ENCODE peak calls at places on chromosomes 5 and 9, in six cellular contexts. R is GM12878, N is A549, X is HepG2, E is endothelial cell of umbilical vein, O is K562. I is an unnamed sample.
A peak's percentile ranks its signal among the peaks of the same experiment; 100 is the strongest.

GRCh38 chr9:14119694-14120514 is 194.0 kb downstream of the NFIB start:
- DNase-seq in E (no peak), R (no peak), X (no peak), O (no peak), N (no peak), I (no peak)

GRCh38 chr9:69996947-69997346 is 46.7 kb upstream of the MAMDC2 start:
- DNase-seq in O (no peak), E (no peak), X (no peak), N (no peak), R (no peak), I (no peak)

GRCh38 chr5:155259648-155260047 is 246.1 kb downstream of the KIF4B start:
- DNase-seq in R (no peak), X (no peak), O (no peak), E (no peak), N (no peak), I (peak; percentile 75)

GRCh38 chr5:168327994-168328393 is 36.5 kb downstream of the WWC1 start:
- DNase-seq in X (no peak), R (no peak), N (no peak), E (no peak), O (no peak), I (no peak)

GRCh38 chr5:43772601-43773031 is 169.6 kb downstream of the NNT start:
- DNase-seq in E (peak; percentile 51), R (no peak), X (no peak), O (no peak), N (peak; percentile 19), I (peak; percentile 72)

GRCh38 chr5:95928724-95929253 is 32.9 kb downstream of the ELL2 start:
- DNase-seq in X (no peak), N (no peak), O (no peak), R (no peak), E (no peak), I (no peak)

GRCh38 chr5:150723845-150724244 is 23.0 kb upstream of the RBM22 start:
- DNase-seq in O (no peak), X (no peak), N (no peak), R (no peak), E (no peak), I (no peak)

GRCh38 chr9:93117924-93118862 is 15.9 kb downstream of the NINJ1 start:
- DNase-seq in R (no peak), O (no peak), E (no peak), N (no peak), X (no peak), I (no peak)

GRCh38 chr5:158639876-158640570 is 459.7 kb downstream of the EBF1 start:
- DNase-seq in X (no peak), O (no peak), E (no peak), N (no peak), R (no peak), I (peak; percentile 20)

GRCh38 chr5:167261309-167262100 is 1029.9 kb upstream of the WWC1 start:
- DNase-seq in E (no peak), O (peak; percentile 9), X (no peak), N (peak; percentile 26), R (no peak), I (peak; percentile 21)

GRCh38 chr9:109989296-109989695 is 209.3 kb downstream of the PALM2AKAP2 start:
- DNase-seq in O (no peak), X (no peak), R (no peak), N (no peak), E (no peak), I (no peak)

GRCh38 chr9:129176786-129177442 is 1.1 kb downstream of the IER5L start:
- DNase-seq in E (peak; percentile 65), R (no peak), X (no peak), N (peak; percentile 59), O (no peak), I (peak; percentile 49)

GRCh38 chr9:8564960-8565359 is 765.4 kb upstream of the DMAC1 start:
- DNase-seq in O (no peak), N (no peak), R (no peak), E (no peak), X (no peak), I (no peak)

GRCh38 chr5:94254214-94254613 is 364.2 kb downstream of the KIAA0825 start:
- DNase-seq in O (no peak), N (no peak), X (no peak), R (no peak), E (no peak), I (peak; percentile 4)

GRCh38 chr5:150068472-150068871 is 17.9 kb downstream of the CSF1R start:
- DNase-seq in X (no peak), O (no peak), E (peak; percentile 51), R (no peak), N (no peak), I (peak; percentile 49)

GRCh38 chr5:13477118-13477737 is 467.3 kb downstream of the DNAH5 start:
- DNase-seq in O (no peak), R (no peak), X (no peak), E (peak; percentile 81), N (no peak), I (peak; percentile 4)

GRCh38 chr9:87184956-87185642 is 237.8 kb upstream of the GAS1 start:
- DNase-seq in O (no peak), N (no peak), X (no peak), R (no peak), E (no peak), I (no peak)

GRCh38 chr5:95951916-95952315 is 9.7 kb downstream of the ELL2 start:
- DNase-seq in X (no peak), O (no peak), E (no peak), R (no peak), N (no peak), I (no peak)

GRCh38 chr9:127224883-127225739 is 39.5 kb upstream of the GARNL3 start:
- DNase-seq in R (no peak), E (peak; percentile 84), O (peak; percentile 100), N (peak; percentile 90), X (peak; percentile 74), I (peak; percentile 84)

GRCh38 chr5:55768279-55768678 is 30.4 kb downstream of the DDX4 start:
- DNase-seq in O (no peak), R (no peak), X (no peak), E (no peak), N (no peak), I (no peak)

GRCh38 chr5:71862661-71863060 is 143.6 kb downstream of the CARTPT start:
- DNase-seq in X (no peak), N (no peak), E (no peak), R (no peak), O (no peak), I (no peak)

GRCh38 chr5:171433352-171433698 is 13.9 kb downstream of the FGF18 start:
- DNase-seq in R (no peak), E (no peak), O (no peak), X (no peak), N (no peak), I (no peak)

GRCh38 chr9:7185612-7186011 is 427.8 kb downstream of the KDM4C start:
- DNase-seq in R (no peak), E (peak; percentile 57), N (peak; percentile 83), O (no peak), X (peak; percentile 42), I (no peak)

GRCh38 chr9:126312584-126313551 is 13.8 kb upstream of the MVB12B start:
- DNase-seq in E (no peak), R (no peak), N (no peak), O (no peak), X (peak; percentile 57), I (no peak)

GRCh38 chr9:131101207-131101964 is 5.1 kb downstream of the AIF1L start:
- DNase-seq in E (no peak), N (no peak), X (no peak), O (peak; percentile 87), R (no peak), I (no peak)

GRCh38 chr5:173734716-173735115 is 118.3 kb upstream of the BOD1 start:
- DNase-seq in R (no peak), O (no peak), N (no peak), E (no peak), X (no peak), I (no peak)

GRCh38 chr5:81747030-81747429 is 3.9 kb downstream of the SSBP2 start:
- DNase-seq in N (no peak), O (no peak), E (no peak), R (no peak), X (no peak), I (no peak)

GRCh38 chr9:128113526-128114325 is 13.8 kb downstream of the PTGES2 start:
- DNase-seq in O (no peak), R (no peak), X (no peak), E (no peak), N (no peak), I (no peak)

GRCh38 chr5:122870219-122870856 is 24.9 kb downstream of the SNX24 start:
- DNase-seq in N (no peak), O (no peak), X (no peak), E (no peak), R (no peak), I (no peak)

GRCh38 chr9:99211746-99212145 is 10.0 kb downstream of the ALG2 start:
- DNase-seq in N (no peak), R (no peak), O (no peak), X (peak; percentile 16), E (no peak), I (no peak)

GRCh38 chr5:77957516-77957915 is 181.4 kb upstream of the TBCA start:
- DNase-seq in O (no peak), N (no peak), E (no peak), R (no peak), X (no peak), I (no peak)

GRCh38 chr5:150245111-150245789 is 44.3 kb downstream of the CAMK2A start:
- DNase-seq in R (no peak), N (no peak), E (no peak), X (no peak), O (peak; percentile 77), I (no peak)

GRCh38 chr5:53059281-53059680 is 50.3 kb downstream of the MOCS2 start:
- DNase-seq in R (no peak), O (no peak), N (no peak), X (no peak), E (no peak), I (peak; percentile 1)

GRCh38 chr5:102583663-102584062 is 84.9 kb upstream of the SLCO6A1 start:
- DNase-seq in E (peak; percentile 43), N (peak; percentile 1), X (no peak), O (peak; percentile 9), R (no peak), I (peak; percentile 8)
- TF ChIP-seq MYC in E (no peak), N (no peak), X (no peak), O (no peak), R (no peak), I (no peak)

GRCh38 chr5:180811623-180812119 is 9.1 kb upstream of the MGAT1 start:
- DNase-seq in N (no peak), R (no peak), X (no peak), E (no peak), O (no peak), I (no peak)
- TF ChIP-seq MAX in N (no peak), R (no peak), X (no peak), E (no peak), O (no peak), I (no peak)

GRCh38 chr5:179805529-179806249 is 977 bp downstream of the MGAT4B start:
- DNase-seq in E (peak; percentile 46), N (peak; percentile 29), R (no peak), X (no peak), O (peak; percentile 79), I (peak; percentile 81)
- TF ChIP-seq POLR2A in E (no peak), N (peak; percentile 10), R (peak; percentile 72), X (no peak), O (no peak), I (peak; percentile 44)

DNA sequence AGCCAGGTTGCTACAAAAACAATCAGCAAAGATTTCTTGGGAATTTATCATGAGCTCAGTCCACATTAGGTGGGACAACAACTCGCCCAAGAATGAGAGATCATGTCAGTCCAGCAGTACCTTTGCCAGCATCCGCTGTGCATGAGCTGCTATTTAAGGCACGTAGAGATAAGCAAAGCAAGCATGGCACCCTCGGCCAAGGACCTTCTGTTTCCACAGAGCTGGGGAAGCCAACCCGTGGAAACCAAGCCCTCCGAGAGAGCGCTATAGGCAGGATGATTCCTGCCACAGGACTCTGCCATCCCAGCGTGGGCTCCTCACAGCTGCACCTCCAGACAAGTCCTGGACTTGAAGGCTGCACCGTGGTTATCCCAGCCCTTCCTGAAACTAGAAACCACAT is 189.5 kb upstream of the PPP1R26 start:
- DNase-seq in R (no peak), N (no peak), E (no peak), O (no peak), X (no peak), I (no peak)
- TF ChIP-seq MYC in R (no peak), N (no peak), E (no peak), O (no peak), X (no peak), I (no peak)

I was measured in NB4.